ENCODE peak calls at places on chromosomes 12 and 14, in five cellular contexts. J is tibial nerve, Q is HCT116, A is lower leg skin, C is gastrocnemius medialis. F is an unnamed sample.

GRCh38 chr12:106239241-106239950 is 8.4 kb downstream of the CKAP4 start:
- DNase-seq in C (no peak), Q (no peak), J (no peak), A (no peak), F (no peak)

GRCh38 chr14:77116194-77116817 is 18.2 kb downstream of the CIPC start:
- DNase-seq in C (no peak), Q (no peak), J (no peak), A (no peak), F (peak; percentile 46)

GRCh38 chr14:72680853-72681640 is 212.9 kb downstream of the DPF3 start:
- DNase-seq in J (no peak), Q (no peak), C (no peak), A (no peak), F (no peak)

GRCh38 chr12:28378749-28379148 is 188.5 kb downstream of the CCDC91 start:
- DNase-seq in C (no peak), J (no peak), Q (no peak), A (no peak), F (no peak)

GRCh38 chr12:19026035-19026434 is 103.5 kb upstream of the PLEKHA5 start:
- DNase-seq in C (no peak), J (no peak), Q (no peak), A (no peak), F (no peak)

GRCh38 chr14:93103392-93104080 is 12.2 kb downstream of the ITPK1 start:
- DNase-seq in A (no peak), J (no peak), C (no peak), Q (no peak), F (peak; percentile 61)

GRCh38 chr12:111362687-111363475 is 6.0 kb downstream of the PHETA1 start:
- DNase-seq in Q (no peak), A (no peak), J (no peak), C (no peak), F (no peak)

GRCh38 chr14:90439874-90440442 is 43.1 kb downstream of the CALM1 start:
- DNase-seq in A (no peak), J (no peak), C (no peak), Q (no peak), F (no peak)

DNA sequence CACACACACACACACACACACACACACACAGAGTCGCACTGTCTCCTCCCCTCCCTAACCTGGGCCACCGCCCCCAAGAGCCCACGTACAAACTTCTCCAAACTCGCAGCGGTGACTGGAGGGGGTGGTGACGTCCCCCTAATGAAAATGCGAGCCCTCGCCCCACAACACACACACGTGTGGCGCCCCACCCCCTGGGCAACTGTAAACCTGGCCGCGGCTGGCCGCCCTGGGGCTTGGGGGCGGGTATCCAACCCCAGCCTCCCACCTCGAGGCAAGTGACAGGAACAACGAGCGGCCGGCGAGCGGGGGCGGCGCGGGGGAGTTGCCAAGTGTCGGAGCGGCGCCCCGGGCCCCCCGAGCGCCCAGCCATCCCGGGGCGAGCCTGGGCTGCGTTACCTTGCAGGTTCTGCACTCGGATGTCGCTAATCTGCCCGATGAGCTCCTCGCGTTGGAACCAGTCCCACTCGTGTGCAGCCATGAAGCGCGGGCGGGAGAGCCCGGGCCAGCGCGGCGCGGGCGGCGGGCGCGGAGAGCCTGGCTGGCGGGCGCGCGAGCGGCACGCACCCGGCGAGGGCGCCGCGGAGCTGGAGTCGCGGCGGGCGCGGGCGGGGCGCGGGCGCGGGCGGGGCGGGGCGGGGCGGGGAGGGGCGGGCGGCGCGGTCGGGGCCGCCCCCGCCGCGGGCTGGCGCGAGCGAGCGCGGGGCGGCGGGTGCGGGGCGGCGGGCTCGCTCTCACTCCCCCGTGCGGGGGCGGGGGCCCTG is at the start of gene CLMN:
- DNase-seq in Q (peak; percentile 16), J (no peak), A (no peak), C (no peak), F (peak; percentile 15)
- TF ChIP-seq POLR2A in Q (no peak), J (no peak), A (no peak), C (no peak), F (no peak)

GRCh38 chr12:90080616-90081015 is 372.0 kb upstream of the ATP2B1 start:
- DNase-seq in A (no peak), Q (no peak), C (no peak), J (no peak), F (no peak)
- TF ChIP-seq POLR2A in A (no peak), Q (no peak), C (no peak), J (no peak), F (no peak)

GRCh38 chr14:22493143-22493542 is 95.9 kb downstream of the DAD1 start:
- DNase-seq in C (no peak), J (no peak), A (no peak), Q (no peak), F (no peak)

GRCh38 chr14:22489957-22490950 is 98.8 kb downstream of the DAD1 start:
- DNase-seq in C (no peak), J (no peak), Q (no peak), A (no peak), F (no peak)

GRCh38 chr14:22492601-22493000 is 96.4 kb downstream of the DAD1 start:
- DNase-seq in C (no peak), J (no peak), Q (no peak), A (no peak), F (no peak)

GRCh38 chr14:22493753-22494152 is 95.3 kb downstream of the DAD1 start:
- DNase-seq in A (no peak), Q (no peak), C (no peak), J (no peak), F (no peak)

GRCh38 chr14:22491683-22492483 is 97.1 kb downstream of the DAD1 start:
- DNase-seq in J (no peak), C (no peak), A (no peak), Q (no peak), F (no peak)
- TF ChIP-seq POLR2A in J (no peak), C (no peak), A (no peak), Q (no peak), F (no peak)

DNA sequence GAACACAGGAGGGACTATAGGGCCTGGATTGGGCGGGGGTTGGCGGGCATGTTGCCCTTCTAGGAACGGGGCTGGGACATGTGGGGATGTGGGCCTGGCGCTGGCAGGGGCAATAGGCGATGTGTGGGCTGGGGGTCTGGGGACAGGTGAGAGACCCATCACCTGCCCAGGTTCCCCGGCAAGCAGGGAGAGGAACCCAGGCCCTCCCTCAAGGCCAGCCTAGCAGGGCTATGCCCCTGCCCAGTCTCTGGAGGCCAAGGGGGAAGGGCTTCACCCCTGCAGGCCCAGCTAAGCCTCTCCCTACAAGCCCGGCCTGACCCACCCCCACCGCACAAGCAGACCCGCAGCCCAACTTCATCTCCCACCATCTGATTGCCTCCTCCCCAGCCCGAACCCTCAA is 6.6 kb downstream of the JAG2 start:
- DNase-seq in C (no peak), A (no peak), Q (no peak), J (no peak), F (no peak)
- TF ChIP-seq POLR2A in C (no peak), A (no peak), Q (no peak), J (no peak), F (no peak)

GRCh38 chr12:50283230-50283923 is at the start of gene LIMA1:
- DNase-seq in Q (peak; percentile 78), J (peak; percentile 77), C (peak; percentile 86), A (peak; percentile 88), F (peak; percentile 94)
- TF ChIP-seq POLR2A in Q (peak; percentile 88), J (peak; percentile 31), C (peak; percentile 50), A (no peak), F (peak; percentile 88)